ENCODE peak calls at places on chromosomes 3 and 15, in six cellular contexts. R, N, S, D, P and T are unnamed samples. For H3K9me3 and H3K4me1, the result is how much of the 10 kb centered on the place peaks cover.

GRCh38 chr15:68578175-68578959 is 426 bp upstream of the CORO2B start:
- DNase-seq in R (peak), N (peak), S (peak), D (peak), P (peak), T (peak)

GRCh38 chr15:66786708-66787471 is 84.9 kb downstream of the SMAD6 start:
- DNase-seq in R (no peak), N (no peak), S (no peak), D (no peak), P (no peak), T (no peak)

GRCh38 chr15:35657679-35658201 is 111.8 kb upstream of the DPH6 start:
- DNase-seq in R (no peak), N (no peak), S (no peak), D (no peak), P (no peak), T (no peak)

GRCh38 chr3:169241575-169241927 is 422.0 kb downstream of the MECOM start:
- DNase-seq in R (no peak), N (no peak), S (no peak), D (no peak), P (no peak), T (no peak)

GRCh38 chr3:178454714-178455113 is 81.5 kb upstream of the KCNMB2 start:
- DNase-seq in R (peak), N (peak), S (peak), D (no peak), P (no peak), T (no peak)

GRCh38 chr3:193798097-193798496 is 205.1 kb downstream of the OPA1 start:
- DNase-seq in R (no peak), N (no peak), S (no peak), D (no peak), P (no peak), T (no peak)

GRCh38 chr3:108180214-108180613 is 42.0 kb downstream of the IFT57 start:
- DNase-seq in R (no peak), N (no peak), S (no peak), D (no peak), P (no peak), T (no peak)

GRCh38 chr3:191761906-191762305 is 300.9 kb downstream of the PYDC2 start:
- DNase-seq in R (no peak), N (no peak), S (no peak), D (no peak), P (no peak), T (no peak)

GRCh38 chr15:63066302-63066701 is 23.8 kb downstream of the TPM1 start:
- DNase-seq in R (no peak), N (no peak), S (no peak), D (no peak), P (no peak), T (no peak)

GRCh38 chr3:124315215-124316033 is 323.5 kb upstream of the ROPN1 start:
- DNase-seq in R (no peak), N (peak), S (no peak), D (no peak), P (peak), T (peak)

GRCh38 chr3:188635258-188636038 is 481.5 kb downstream of the LPP start:
- DNase-seq in R (no peak), N (no peak), S (no peak), D (no peak), P (no peak), T (no peak)

GRCh38 chr3:187684444-187684843 is 14.2 kb upstream of the SST start:
- DNase-seq in R (no peak), N (no peak), S (no peak), D (no peak), P (no peak), T (no peak)

GRCh38 chr3:46883252-46884185 is 6.0 kb downstream of the PTH1R start:
- DNase-seq in R (no peak), N (no peak), S (no peak), D (peak), P (no peak), T (no peak)

GRCh38 chr3:123791417-123791816 is 92.7 kb downstream of the MYLK start:
- DNase-seq in R (no peak), N (no peak), S (no peak), D (no peak), P (no peak), T (no peak)

GRCh38 chr3:53921296-53921695 is 29.6 kb upstream of the SELENOK start:
- DNase-seq in R (no peak), N (no peak), S (no peak), D (no peak), P (peak), T (peak)

GRCh38 chr3:184591789-184592188 is 30.2 kb downstream of the EPHB3 start:
- DNase-seq in R (no peak), N (no peak), S (peak), D (no peak), P (no peak), T (no peak)

GRCh38 chr15:26357653-26358052 is 415.2 kb downstream of the GABRB3 start:
- DNase-seq in R (no peak), N (no peak), S (no peak), D (no peak), P (no peak), T (no peak)

GRCh38 chr15:26352909-26353308 is 420.0 kb downstream of the GABRB3 start:
- DNase-seq in R (no peak), N (no peak), S (no peak), D (no peak), P (no peak), T (no peak)

GRCh38 chr15:26355671-26356070 is 417.2 kb downstream of the GABRB3 start:
- DNase-seq in R (no peak), N (no peak), S (peak), D (no peak), P (no peak), T (no peak)

GRCh38 chr15:26352406-26352805 is 420.5 kb downstream of the GABRB3 start:
- DNase-seq in R (no peak), N (no peak), S (no peak), D (no peak), P (no peak), T (no peak)
- H3K9me3 ChIP-seq in R (under half), N (under half), S (under half), D (under half), P (under half), T (under half)

GRCh38 chr3:120983841-120984240 is 75.8 kb downstream of the STXBP5L start:
- DNase-seq in R (no peak), N (no peak), S (no peak), D (no peak), P (no peak), T (no peak)
- H3K4me1 ChIP-seq in R (under half), N (under half), S (under half), D (under half), P (under half), T (under half)

DNA sequence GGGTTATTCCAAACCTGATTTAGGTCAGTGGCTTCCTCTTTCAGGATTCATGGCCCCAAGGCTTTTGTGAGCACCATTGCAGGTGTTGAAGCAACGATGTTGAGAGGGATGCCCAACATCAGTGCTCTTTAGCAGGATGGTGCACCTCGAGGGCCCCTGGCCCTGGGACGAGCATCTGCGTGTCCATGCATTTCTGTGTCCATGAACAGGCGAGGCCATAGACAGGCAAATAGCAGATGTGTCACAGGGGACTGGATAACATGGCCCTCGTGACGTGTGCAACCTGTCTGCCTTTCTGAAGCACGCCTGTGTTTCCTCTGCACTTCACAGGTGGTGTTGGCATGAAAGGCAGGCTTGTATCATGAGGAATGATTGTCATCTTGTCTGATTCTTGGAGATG is 132.3 kb downstream of the SNRPN start:
- DNase-seq in R (no peak), N (no peak), S (no peak), D (no peak), P (no peak), T (no peak)
- H3K9me3 ChIP-seq in R (half or more), N (under half), S (under half), D (under half), P (under half), T (under half)

GRCh38 chr3:12632523-12632922 is 31.4 kb downstream of the RAF1 start:
- DNase-seq in R (no peak), N (no peak), S (no peak), D (no peak), P (no peak), T (no peak)

GRCh38 chr3:12630292-12630691 is 33.6 kb downstream of the RAF1 start:
- DNase-seq in R (no peak), N (no peak), S (no peak), D (no peak), P (no peak), T (no peak)

GRCh38 chr3:12627371-12627770 is 36.5 kb downstream of the RAF1 start:
- DNase-seq in R (no peak), N (no peak), S (no peak), D (no peak), P (no peak), T (no peak)

GRCh38 chr3:12628813-12629212 is 35.1 kb downstream of the RAF1 start:
- DNase-seq in R (no peak), N (no peak), S (no peak), D (no peak), P (no peak), T (no peak)

GRCh38 chr3:12629560-12629959 is 34.4 kb downstream of the RAF1 start:
- DNase-seq in R (no peak), N (no peak), S (peak), D (no peak), P (no peak), T (peak)
- H3K4me1 ChIP-seq in R (half or more), N (under half), S (half or more), D (under half), P (under half), T (under half)

GRCh38 chr15:100448481-100448880 is 80.3 kb downstream of the CERS3 start:
- DNase-seq in R (no peak), N (no peak), S (no peak), D (no peak), P (no peak), T (no peak)

GRCh38 chr15:100457201-100457600 is 71.5 kb downstream of the CERS3 start:
- DNase-seq in R (no peak), N (no peak), S (no peak), D (no peak), P (no peak), T (no peak)

GRCh38 chr15:100454148-100454547 is 74.6 kb downstream of the CERS3 start:
- DNase-seq in R (no peak), N (no peak), S (no peak), D (no peak), P (no peak), T (no peak)
- H3K9me3 ChIP-seq in R (under half), N (under half), S (under half), D (under half), P (under half), T (under half)